ENCODE peak calls at places on chromosomes 13 and 19, in five cellular contexts. One of them, this sample, is unnamed.

GRCh38 chr13:41565221-41565620 is 107.9 kb downstream of the RGCC start:
- DNase-seq in DMS53: no peak
- DNase-seq in fibroblast of pulmonary artery: peak; percentile 85
- DNase-seq in hepatic stellate cell: peak; percentile 82
- DNase-seq in GM23248: peak; percentile 86
- DNase-seq in this sample: no peak

GRCh38 chr19:19461671-19462622 is 53.4 kb downstream of the TSSK6 start:
- DNase-seq in DMS53: no peak
- DNase-seq in fibroblast of pulmonary artery: peak; percentile 59
- DNase-seq in hepatic stellate cell: no peak
- DNase-seq in GM23248: no peak
- DNase-seq in this sample: no peak

GRCh38 chr13:23349127-23349897 is 84.2 kb downstream of the SACS start:
- DNase-seq in DMS53: no peak
- DNase-seq in fibroblast of pulmonary artery: no peak
- DNase-seq in hepatic stellate cell: no peak
- DNase-seq in GM23248: peak; percentile 71
- DNase-seq in this sample: peak; percentile 10

GRCh38 chr19:30076751-30077670 is 135.0 kb downstream of the URI1 start:
- DNase-seq in DMS53: no peak
- DNase-seq in fibroblast of pulmonary artery: no peak
- DNase-seq in hepatic stellate cell: no peak
- DNase-seq in GM23248: no peak
- DNase-seq in this sample: no peak

GRCh38 chr19:6021878-6022569 is 44.1 kb upstream of the RANBP3 start:
- DNase-seq in DMS53: peak; percentile 91
- DNase-seq in fibroblast of pulmonary artery: peak; percentile 90
- DNase-seq in hepatic stellate cell: peak; percentile 87
- DNase-seq in GM23248: peak; percentile 76
- DNase-seq in this sample: peak; percentile 89

GRCh38 chr19:50189326-50189725 is 14.1 kb upstream of the MYH14 start:
- DNase-seq in DMS53: no peak
- DNase-seq in fibroblast of pulmonary artery: no peak
- DNase-seq in hepatic stellate cell: no peak
- DNase-seq in GM23248: no peak
- DNase-seq in this sample: no peak

GRCh38 chr13:113907637-113908617 is 44.1 kb upstream of the GAS6 start:
- DNase-seq in DMS53: peak; percentile 26
- DNase-seq in fibroblast of pulmonary artery: peak; percentile 44
- DNase-seq in hepatic stellate cell: no peak
- DNase-seq in GM23248: peak; percentile 79
- DNase-seq in this sample: no peak

GRCh38 chr13:103852036-103852435 is 785.8 kb upstream of the SLC10A2 start:
- DNase-seq in DMS53: peak; percentile 2
- DNase-seq in fibroblast of pulmonary artery: no peak
- DNase-seq in hepatic stellate cell: no peak
- DNase-seq in GM23248: no peak
- DNase-seq in this sample: no peak

GRCh38 chr13:41568143-41568989 is 111.0 kb downstream of the RGCC start:
- DNase-seq in DMS53: no peak
- DNase-seq in fibroblast of pulmonary artery: no peak
- DNase-seq in hepatic stellate cell: no peak
- DNase-seq in GM23248: no peak
- DNase-seq in this sample: no peak

GRCh38 chr13:25778808-25779207 is 273.0 kb downstream of the SHISA2 start:
- DNase-seq in DMS53: no peak
- DNase-seq in fibroblast of pulmonary artery: no peak
- DNase-seq in hepatic stellate cell: no peak
- DNase-seq in GM23248: no peak
- DNase-seq in this sample: no peak

GRCh38 chr19:2477732-2478191 is 1.8 kb downstream of the GADD45B start:
- DNase-seq in DMS53: no peak
- DNase-seq in fibroblast of pulmonary artery: peak; percentile 64
- DNase-seq in hepatic stellate cell: peak; percentile 60
- DNase-seq in GM23248: peak; percentile 64
- DNase-seq in this sample: no peak

GRCh38 chr13:80574113-80574512 is 233.2 kb upstream of the SPRY2 start:
- DNase-seq in DMS53: no peak
- DNase-seq in fibroblast of pulmonary artery: no peak
- DNase-seq in hepatic stellate cell: no peak
- DNase-seq in GM23248: no peak
- DNase-seq in this sample: no peak

GRCh38 chr13:44355643-44356042 is 18.0 kb upstream of the SERP2 start:
- DNase-seq in DMS53: no peak
- DNase-seq in fibroblast of pulmonary artery: no peak
- DNase-seq in hepatic stellate cell: no peak
- DNase-seq in GM23248: no peak
- DNase-seq in this sample: no peak

GRCh38 chr13:114033541-114034315 is 59.9 kb upstream of the C13orf46 start:
- DNase-seq in DMS53: no peak
- DNase-seq in fibroblast of pulmonary artery: no peak
- DNase-seq in hepatic stellate cell: no peak
- DNase-seq in GM23248: no peak
- DNase-seq in this sample: no peak

GRCh38 chr19:27794444-27795042 is 1418.4 kb downstream of the UQCRFS1 start:
- DNase-seq in DMS53: no peak
- DNase-seq in fibroblast of pulmonary artery: peak; percentile 50
- DNase-seq in hepatic stellate cell: peak; percentile 49
- DNase-seq in GM23248: peak; percentile 79
- DNase-seq in this sample: no peak

GRCh38 chr13:98853791-98854191 is 101.3 kb upstream of the SLC15A1 start:
- DNase-seq in DMS53: no peak
- DNase-seq in fibroblast of pulmonary artery: peak; percentile 31
- DNase-seq in hepatic stellate cell: no peak
- DNase-seq in GM23248: peak; percentile 89
- DNase-seq in this sample: no peak